ENCODE peak calls at places on chromosome 15, in four cellular contexts. One of them, this sample, is unnamed.

GRCh38 chr15:43133429-43134156 is at the start of gene TMEM62:
- DNase-seq in GM12878: peak; percentile 75
- DNase-seq in K562: peak; percentile 86
- DNase-seq in H1: no peak
- DNase-seq in this sample: peak; percentile 76

GRCh38 chr15:96463376-96463775 is 132.9 kb downstream of the NR2F2 start:
- DNase-seq in GM12878: no peak
- DNase-seq in K562: no peak
- DNase-seq in H1: no peak
- DNase-seq in this sample: no peak

GRCh38 chr15:36753173-36753572 is 173.7 kb downstream of the CDIN1 start:
- DNase-seq in GM12878: no peak
- DNase-seq in K562: no peak
- DNase-seq in H1: peak; percentile 43
- DNase-seq in this sample: no peak

GRCh38 chr15:67035886-67036285 is 29.5 kb upstream of the SMAD3 start:
- DNase-seq in GM12878: no peak
- DNase-seq in K562: no peak
- DNase-seq in H1: no peak
- DNase-seq in this sample: no peak

GRCh38 chr15:51561271-51561670 is 61.3 kb downstream of the DMXL2 start:
- DNase-seq in GM12878: no peak
- DNase-seq in K562: no peak
- DNase-seq in H1: no peak
- DNase-seq in this sample: no peak

GRCh38 chr15:37765809-37766208 is 168.6 kb upstream of the TMCO5A start:
- DNase-seq in GM12878: no peak
- DNase-seq in K562: no peak
- DNase-seq in H1: no peak
- DNase-seq in this sample: no peak

GRCh38 chr15:87730706-87731105 is 525.8 kb downstream of the NTRK3 start:
- DNase-seq in GM12878: no peak
- DNase-seq in K562: no peak
- DNase-seq in H1: no peak
- DNase-seq in this sample: no peak

GRCh38 chr15:79724804-79725203 is 172.0 kb downstream of the MTHFS start:
- DNase-seq in GM12878: no peak
- DNase-seq in K562: no peak
- DNase-seq in H1: no peak
- DNase-seq in this sample: no peak

GRCh38 chr15:91956026-91956723 is 102.7 kb downstream of the SLCO3A1 start:
- DNase-seq in GM12878: no peak
- DNase-seq in K562: no peak
- DNase-seq in H1: no peak
- DNase-seq in this sample: no peak

GRCh38 chr15:92011611-92012367 is 158.3 kb downstream of the SLCO3A1 start:
- DNase-seq in GM12878: no peak
- DNase-seq in K562: no peak
- DNase-seq in H1: peak; percentile 43
- DNase-seq in this sample: no peak

GRCh38 chr15:85832389-85832788 is 37.7 kb upstream of the KLHL25 start:
- DNase-seq in GM12878: no peak
- DNase-seq in K562: no peak
- DNase-seq in H1: no peak
- DNase-seq in this sample: no peak

GRCh38 chr15:25711691-25712090 is 151.4 kb downstream of the ATP10A start:
- DNase-seq in GM12878: no peak
- DNase-seq in K562: no peak
- DNase-seq in H1: no peak
- DNase-seq in this sample: no peak

GRCh38 chr15:96331141-96331941 is 841 bp downstream of the NR2F2 start:
- DNase-seq in GM12878: no peak
- DNase-seq in K562: peak; percentile 40
- DNase-seq in H1: no peak
- DNase-seq in this sample: no peak

GRCh38 chr15:78933187-78934062 is 11.4 kb downstream of the CTSH start:
- DNase-seq in GM12878: no peak
- DNase-seq in K562: no peak
- DNase-seq in H1: no peak
- DNase-seq in this sample: no peak

GRCh38 chr15:65245096-65245849 is 34.0 kb upstream of the CILP start:
- DNase-seq in GM12878: no peak
- DNase-seq in K562: no peak
- DNase-seq in H1: no peak
- DNase-seq in this sample: no peak

GRCh38 chr15:98560338-98560737 is 88.0 kb upstream of the IGF1R start:
- DNase-seq in GM12878: no peak
- DNase-seq in K562: no peak
- DNase-seq in H1: no peak
- DNase-seq in this sample: no peak

GRCh38 chr15:74419432-74419831 is 14.3 kb downstream of the SEMA7A start:
- DNase-seq in GM12878: no peak
- DNase-seq in K562: no peak
- DNase-seq in H1: no peak
- DNase-seq in this sample: no peak

GRCh38 chr15:91135201-91136130 is 35.4 kb downstream of the SV2B start:
- DNase-seq in GM12878: peak; percentile 36
- DNase-seq in K562: no peak
- DNase-seq in H1: no peak
- DNase-seq in this sample: no peak

GRCh38 chr15:75452364-75452967 is 976 bp upstream of the SIN3A start:
- DNase-seq in GM12878: peak; percentile 57
- DNase-seq in K562: no peak
- DNase-seq in H1: no peak
- DNase-seq in this sample: peak; percentile 62

DNA sequence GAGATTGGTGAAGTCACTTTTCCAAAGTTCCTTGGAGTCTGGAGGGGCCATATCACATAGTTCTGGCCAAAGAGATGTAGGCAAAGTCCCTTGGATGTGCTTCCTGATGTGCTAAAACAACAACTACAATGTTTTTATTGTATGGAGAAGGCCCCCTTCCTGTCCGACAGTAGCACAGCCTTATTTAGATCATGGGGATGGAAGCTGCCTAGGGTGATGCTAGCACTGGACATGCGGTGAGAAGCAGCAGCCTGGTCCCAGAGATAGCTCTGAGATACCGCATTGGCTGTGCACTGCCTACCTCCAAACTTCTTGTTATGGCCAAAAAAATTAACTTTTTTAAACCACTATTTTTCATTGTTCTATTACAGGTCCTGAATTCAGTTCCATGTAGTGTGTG is 137.6 kb downstream of the AQP9 start:
- DNase-seq in GM12878: no peak
- DNase-seq in K562: no peak
- DNase-seq in H1: no peak
- DNase-seq in this sample: no peak
- TF ChIP-seq EGR1 in GM12878: no peak
- TF ChIP-seq EGR1 in K562: no peak
- TF ChIP-seq EGR1 in H1: no peak
- TF ChIP-seq EGR1 in this sample: no peak

DNA sequence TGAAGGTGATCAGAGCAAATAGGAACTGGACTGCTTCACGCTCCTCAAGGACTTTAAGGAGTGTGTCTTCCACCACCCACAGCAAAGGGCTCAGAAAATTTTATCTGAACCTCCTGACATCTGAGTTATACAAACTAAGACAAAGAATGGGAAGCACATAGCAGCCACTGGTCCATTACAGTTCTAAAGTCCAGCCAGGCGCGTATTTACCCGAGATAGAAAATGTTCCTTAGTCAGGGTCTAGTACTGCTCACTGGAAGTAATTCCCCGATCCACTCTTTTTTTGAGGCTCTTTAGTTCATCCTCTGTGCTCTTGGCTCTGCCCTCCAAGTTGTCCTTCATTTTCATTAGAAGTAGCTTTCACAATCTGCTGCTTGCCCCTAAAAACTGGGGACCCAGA is 88.5 kb upstream of the GOLGA8J start:
- DNase-seq in GM12878: no peak
- DNase-seq in K562: no peak
- DNase-seq in H1: no peak
- DNase-seq in this sample: no peak
- H3K4me2 ChIP-seq in GM12878: no peak overlapping the region
- H3K4me2 ChIP-seq in K562: no peak overlapping the region
- H3K4me2 ChIP-seq in H1: no peak overlapping the region
- H3K4me2 ChIP-seq in this sample: no peak overlapping the region

DNA sequence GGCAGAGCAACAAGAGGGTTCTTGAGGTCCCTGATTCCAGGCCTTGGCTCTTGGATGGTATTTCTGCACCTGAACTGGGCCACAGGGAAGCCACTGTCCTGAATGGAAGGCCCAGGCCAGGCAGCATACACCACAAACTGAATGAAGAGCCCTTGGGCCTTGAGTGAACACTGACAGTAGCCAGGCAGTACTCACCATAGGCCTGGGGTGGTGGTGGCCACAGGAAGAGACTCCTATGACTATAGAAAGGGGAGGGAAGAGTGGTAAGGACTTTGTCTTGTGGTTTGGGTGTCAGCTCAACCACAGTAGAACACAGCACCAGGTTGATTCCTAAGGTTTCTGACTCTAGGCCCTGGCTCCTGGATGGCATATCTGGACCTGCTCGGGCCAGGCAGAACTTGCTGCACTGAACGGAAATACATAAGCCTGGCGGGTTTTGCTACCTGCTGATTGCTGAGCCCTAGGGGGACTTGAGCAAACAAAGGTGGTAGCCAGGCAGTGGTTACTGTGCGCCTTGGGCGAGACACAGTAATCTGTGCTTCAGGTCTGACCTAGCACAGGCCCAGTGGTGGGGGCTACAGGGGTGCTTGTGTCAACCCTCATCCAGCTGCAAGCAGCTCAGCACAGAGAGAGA is 241.4 kb downstream of the ISL2 start:
- DNase-seq in GM12878: no peak
- DNase-seq in K562: no peak
- DNase-seq in H1: no peak
- DNase-seq in this sample: no peak
- TF ChIP-seq EGR1 in GM12878: no peak
- TF ChIP-seq EGR1 in K562: no peak
- TF ChIP-seq EGR1 in H1: no peak
- TF ChIP-seq EGR1 in this sample: no peak

GRCh38 chr15:52698514-52698913 is 19.3 kb upstream of the ATOSA start:
- DNase-seq in GM12878: no peak
- DNase-seq in K562: no peak
- DNase-seq in H1: no peak
- DNase-seq in this sample: no peak

GRCh38 chr15:52702390-52702789 is 23.2 kb upstream of the ATOSA start:
- DNase-seq in GM12878: no peak
- DNase-seq in K562: no peak
- DNase-seq in H1: no peak
- DNase-seq in this sample: no peak

GRCh38 chr15:52695146-52695545 is 16.0 kb upstream of the ATOSA start:
- DNase-seq in GM12878: no peak
- DNase-seq in K562: no peak
- DNase-seq in H1: no peak
- DNase-seq in this sample: no peak

DNA sequence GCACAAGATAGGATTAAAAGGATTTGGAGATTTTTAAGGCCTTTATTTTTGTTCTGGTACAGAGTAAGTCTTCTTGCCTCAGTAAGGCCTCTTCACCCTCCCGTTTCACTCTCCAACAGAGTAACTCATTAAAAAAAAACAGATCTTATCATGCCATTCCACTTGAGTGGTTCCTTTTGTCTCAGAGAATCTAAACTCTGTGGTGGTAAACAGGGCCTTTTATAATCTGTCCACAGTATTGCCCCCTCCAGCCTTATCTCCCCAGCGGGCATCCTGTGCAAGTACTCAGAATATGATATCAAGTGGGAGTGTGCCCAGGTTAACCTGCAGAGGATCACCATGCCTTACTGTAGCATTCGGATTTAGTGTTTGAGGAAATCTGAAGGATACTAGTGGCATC is 20.3 kb upstream of the ATOSA start:
- DNase-seq in GM12878: no peak
- DNase-seq in K562: no peak
- DNase-seq in H1: no peak
- DNase-seq in this sample: no peak
- H3K4me2 ChIP-seq in GM12878: no peak overlapping the region
- H3K4me2 ChIP-seq in K562: no peak overlapping the region
- H3K4me2 ChIP-seq in H1: no peak overlapping the region
- H3K4me2 ChIP-seq in this sample: no peak overlapping the region

DNA sequence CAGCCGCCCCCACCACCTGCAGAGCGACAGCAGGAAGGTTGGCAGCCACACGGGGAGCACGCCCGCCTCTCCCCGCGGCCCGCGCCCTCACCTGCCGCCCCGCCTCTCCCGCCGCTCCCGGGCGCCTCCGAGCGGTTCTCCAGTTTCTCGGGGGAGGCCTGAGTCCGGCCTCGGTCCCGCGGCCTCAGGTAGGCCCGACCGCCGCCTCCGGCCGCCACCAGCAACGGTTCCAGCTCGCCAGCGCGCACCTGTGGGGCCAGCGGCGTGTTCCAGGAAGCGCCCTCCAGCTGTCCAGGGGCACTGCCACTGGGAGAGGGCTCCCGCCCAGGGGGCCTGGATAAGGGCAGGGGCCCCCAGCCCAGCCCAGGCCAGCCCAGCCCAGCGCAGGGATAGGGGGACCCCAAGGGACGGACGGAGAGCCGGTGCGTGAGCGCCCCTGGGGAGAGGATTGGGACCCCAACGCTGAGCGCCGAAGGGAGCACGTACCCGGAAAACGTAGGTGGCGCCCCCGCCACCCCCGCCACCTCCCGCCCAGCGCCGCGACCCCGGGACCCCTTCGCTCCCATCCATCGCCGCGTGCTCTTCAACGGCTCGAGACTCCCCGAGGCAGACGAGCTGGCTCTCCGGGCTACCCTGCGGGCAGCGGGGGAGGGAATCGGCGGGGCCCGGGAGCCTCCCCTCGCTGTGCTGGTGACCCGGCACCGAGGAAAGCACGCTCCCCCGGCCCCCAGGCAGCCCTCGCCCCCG is 2.1 kb downstream of the LTK start:
- DNase-seq in GM12878: no peak
- DNase-seq in K562: no peak
- DNase-seq in H1: no peak
- DNase-seq in this sample: no peak
- TF ChIP-seq EGR1 in GM12878: no peak
- TF ChIP-seq EGR1 in K562: no peak
- TF ChIP-seq EGR1 in H1: no peak
- TF ChIP-seq EGR1 in this sample: no peak

This sample was measured in HCT116.